ENCODE peak calls at places on chromosomes 5 and 9, in five cellular contexts. J, X, R, S and Y are unnamed samples.

GRCh38 chr9:74666625-74667316 is 169.6 kb downstream of the RORB start:
- DNase-seq in J (peak; percentile 18), X (no peak), R (no peak), S (no peak), Y (no peak)

GRCh38 chr5:149273237-149273636 is 1.6 kb downstream of the AFAP1L1 start:
- DNase-seq in J (no peak), X (no peak), R (no peak), S (no peak), Y (no peak)

GRCh38 chr9:110156902-110157301 is 51.1 kb downstream of the C9orf152 start:
- DNase-seq in J (peak; percentile 74), X (no peak), R (no peak), S (no peak), Y (no peak)

GRCh38 chr9:133238272-133238850 is 29.3 kb upstream of the OBP2B start:
- DNase-seq in J (peak; percentile 5), X (no peak), R (no peak), S (peak; percentile 70), Y (peak; percentile 26)

GRCh38 chr9:136626740-136627642 is 35.7 kb upstream of the EGFL7 start:
- DNase-seq in J (no peak), X (no peak), R (peak; percentile 56), S (no peak), Y (no peak)

GRCh38 chr5:76851713-76852369 is 2.0 kb downstream of the S100Z start:
- DNase-seq in J (no peak), X (no peak), R (no peak), S (no peak), Y (no peak)

GRCh38 chr5:66323142-66323890 is 179.2 kb downstream of the SREK1 start:
- DNase-seq in J (no peak), X (no peak), R (no peak), S (no peak), Y (no peak)

GRCh38 chr5:32831630-32832029 is 120.5 kb downstream of the NPR3 start:
- DNase-seq in J (no peak), X (no peak), R (no peak), S (no peak), Y (no peak)

GRCh38 chr9:120408680-120409258 is 171.2 kb downstream of the CDK5RAP2 start:
- DNase-seq in J (no peak), X (no peak), R (no peak), S (no peak), Y (no peak)

GRCh38 chr5:117590944-117591343 is 1016.3 kb upstream of the SEMA6A start:
- DNase-seq in J (no peak), X (peak; percentile 11), R (no peak), S (no peak), Y (peak; percentile 1)

GRCh38 chr9:2018764-2019548 is 3.8 kb downstream of the SMARCA2 start:
- DNase-seq in J (no peak), X (no peak), R (no peak), S (no peak), Y (no peak)

GRCh38 chr9:119365291-119366027 is 3.8 kb downstream of the BRINP1 start:
- DNase-seq in J (no peak), X (no peak), R (peak; percentile 68), S (no peak), Y (peak; percentile 12)

GRCh38 chr5:7876867-7877266 is 7.9 kb downstream of the MTRR start:
- DNase-seq in J (peak; percentile 71), X (no peak), R (no peak), S (no peak), Y (no peak)

GRCh38 chr5:72651779-72652178 is 144.6 kb upstream of the ZNF366 start:
- DNase-seq in J (no peak), X (no peak), R (no peak), S (no peak), Y (no peak)

GRCh38 chr5:135091286-135091685 is 57.3 kb upstream of the PITX1 start:
- DNase-seq in J (no peak), X (no peak), R (no peak), S (no peak), Y (no peak)

GRCh38 chr5:93257616-93258015 is 323.4 kb downstream of the NR2F1-AS1 start:
- DNase-seq in J (peak; percentile 45), X (no peak), R (no peak), S (no peak), Y (no peak)

GRCh38 chr9:75995066-75995465 is 104.6 kb downstream of the PCSK5 start:
- DNase-seq in J (no peak), X (no peak), R (no peak), S (no peak), Y (no peak)

GRCh38 chr5:59188415-59189225 is 605.7 kb downstream of the RAB3C start:
- DNase-seq in J (peak; percentile 48), X (peak; percentile 41), R (peak; percentile 72), S (no peak), Y (peak; percentile 13)

GRCh38 chr5:107968998-107969397 is 298.3 kb upstream of the EFNA5 start:
- DNase-seq in J (peak; percentile 87), X (no peak), R (no peak), S (no peak), Y (no peak)

GRCh38 chr9:96376926-96377874 is 6.3 kb downstream of the SLC35D2 start:
- DNase-seq in J (no peak), X (peak; percentile 32), R (no peak), S (no peak), Y (peak; percentile 27)

GRCh38 chr9:135217836-135218235 is 130.4 kb downstream of the OLFM1 start:
- DNase-seq in J (no peak), X (no peak), R (no peak), S (no peak), Y (no peak)

GRCh38 chr9:95447660-95448420 is 68.9 kb downstream of the PTCH1 start:
- DNase-seq in J (no peak), X (no peak), R (no peak), S (no peak), Y (no peak)

GRCh38 chr5:112885001-112885400 is 23.9 kb downstream of the SRP19 start:
- DNase-seq in J (no peak), X (no peak), R (no peak), S (no peak), Y (no peak)

GRCh38 chr9:36217256-36217968 is 26.7 kb downstream of the CLTA start:
- DNase-seq in J (no peak), X (no peak), R (no peak), S (no peak), Y (no peak)

GRCh38 chr5:107121793-107122519 is 548.8 kb downstream of the EFNA5 start:
- DNase-seq in J (no peak), X (no peak), R (no peak), S (no peak), Y (no peak)

GRCh38 chr5:125199968-125200841 is 453.8 kb upstream of the ZNF608 start:
- DNase-seq in J (no peak), X (no peak), R (peak; percentile 84), S (no peak), Y (no peak)